ENCODE peak calls at places on chromosome 15, in six cellular contexts. One of them, this sample, is unnamed.

GRCh38 chr15:74460298-74460697 is 662 bp downstream of the UBL7 start:
- DNase-seq in choroid plexus epithelial cell: no peak
- DNase-seq in AG04450: no peak
- DNase-seq in esophagus muscularis mucosa: no peak
- DNase-seq in lower leg skin: no peak
- DNase-seq in right atrium auricular region: no peak
- DNase-seq in this sample: no peak

GRCh38 chr15:69190504-69190903 is 30.1 kb downstream of the GLCE start:
- DNase-seq in choroid plexus epithelial cell: no peak
- DNase-seq in AG04450: no peak
- DNase-seq in esophagus muscularis mucosa: no peak
- DNase-seq in lower leg skin: no peak
- DNase-seq in right atrium auricular region: no peak
- DNase-seq in this sample: no peak

GRCh38 chr15:38193496-38193895 is 59.1 kb upstream of the SPRED1 start:
- DNase-seq in choroid plexus epithelial cell: peak
- DNase-seq in AG04450: no peak
- DNase-seq in esophagus muscularis mucosa: no peak
- DNase-seq in lower leg skin: no peak
- DNase-seq in right atrium auricular region: no peak
- DNase-seq in this sample: no peak

GRCh38 chr15:79779739-79780138 is 117.1 kb downstream of the MTHFS start:
- DNase-seq in choroid plexus epithelial cell: no peak
- DNase-seq in AG04450: no peak
- DNase-seq in esophagus muscularis mucosa: no peak
- DNase-seq in lower leg skin: no peak
- DNase-seq in right atrium auricular region: no peak
- DNase-seq in this sample: no peak

GRCh38 chr15:41848595-41848994 is 9.9 kb downstream of the PLA2G4B start:
- DNase-seq in choroid plexus epithelial cell: no peak
- DNase-seq in AG04450: no peak
- DNase-seq in esophagus muscularis mucosa: no peak
- DNase-seq in lower leg skin: no peak
- DNase-seq in right atrium auricular region: no peak
- DNase-seq in this sample: no peak

GRCh38 chr15:66654718-66655375 is 47.2 kb upstream of the SMAD6 start:
- DNase-seq in choroid plexus epithelial cell: no peak
- DNase-seq in AG04450: no peak
- DNase-seq in esophagus muscularis mucosa: no peak
- DNase-seq in lower leg skin: no peak
- DNase-seq in right atrium auricular region: no peak
- DNase-seq in this sample: no peak

GRCh38 chr15:62071711-62072308 is 5.0 kb downstream of the C2CD4A start:
- DNase-seq in choroid plexus epithelial cell: peak
- DNase-seq in AG04450: no peak
- DNase-seq in esophagus muscularis mucosa: no peak
- DNase-seq in lower leg skin: no peak
- DNase-seq in right atrium auricular region: no peak
- DNase-seq in this sample: no peak

GRCh38 chr15:95132774-95133173 is 901.4 kb downstream of the MCTP2 start:
- DNase-seq in choroid plexus epithelial cell: peak
- DNase-seq in AG04450: peak
- DNase-seq in esophagus muscularis mucosa: no peak
- DNase-seq in lower leg skin: no peak
- DNase-seq in right atrium auricular region: no peak
- DNase-seq in this sample: no peak

GRCh38 chr15:83565553-83566159 is 88.3 kb upstream of the ADAMTSL3 start:
- DNase-seq in choroid plexus epithelial cell: peak
- DNase-seq in AG04450: no peak
- DNase-seq in esophagus muscularis mucosa: no peak
- DNase-seq in lower leg skin: no peak
- DNase-seq in right atrium auricular region: no peak
- DNase-seq in this sample: no peak

GRCh38 chr15:99997112-99997651 is 263.9 kb upstream of the LYSMD4 start:
- DNase-seq in choroid plexus epithelial cell: no peak
- DNase-seq in AG04450: no peak
- DNase-seq in esophagus muscularis mucosa: no peak
- DNase-seq in lower leg skin: peak
- DNase-seq in right atrium auricular region: no peak
- DNase-seq in this sample: peak

GRCh38 chr15:21261965-21262850 is 178.1 kb downstream of the POTEB3 start:
- DNase-seq in choroid plexus epithelial cell: no peak
- DNase-seq in AG04450: no peak
- DNase-seq in esophagus muscularis mucosa: no peak
- DNase-seq in lower leg skin: peak
- DNase-seq in right atrium auricular region: no peak
- DNase-seq in this sample: peak

GRCh38 chr15:31786360-31786759 is 244.0 kb upstream of the CHRNA7 start:
- DNase-seq in choroid plexus epithelial cell: no peak
- DNase-seq in AG04450: no peak
- DNase-seq in esophagus muscularis mucosa: no peak
- DNase-seq in lower leg skin: no peak
- DNase-seq in right atrium auricular region: peak
- DNase-seq in this sample: no peak

GRCh38 chr15:26648676-26649075 is 124.2 kb downstream of the GABRB3 start:
- DNase-seq in choroid plexus epithelial cell: no peak
- DNase-seq in AG04450: no peak
- DNase-seq in esophagus muscularis mucosa: no peak
- DNase-seq in lower leg skin: no peak
- DNase-seq in right atrium auricular region: no peak
- DNase-seq in this sample: no peak

GRCh38 chr15:52013151-52013791 is 5.7 kb upstream of the MAPK6 start:
- DNase-seq in choroid plexus epithelial cell: peak
- DNase-seq in AG04450: no peak
- DNase-seq in esophagus muscularis mucosa: no peak
- DNase-seq in lower leg skin: no peak
- DNase-seq in right atrium auricular region: no peak
- DNase-seq in this sample: no peak

GRCh38 chr15:74240002-74240568 is 4.0 kb downstream of the CCDC33 start:
- DNase-seq in choroid plexus epithelial cell: peak
- DNase-seq in AG04450: no peak
- DNase-seq in esophagus muscularis mucosa: no peak
- DNase-seq in lower leg skin: no peak
- DNase-seq in right atrium auricular region: peak
- DNase-seq in this sample: peak

GRCh38 chr15:79881254-79881653 is 15.6 kb downstream of the MTHFS start:
- DNase-seq in choroid plexus epithelial cell: no peak
- DNase-seq in AG04450: no peak
- DNase-seq in esophagus muscularis mucosa: no peak
- DNase-seq in lower leg skin: no peak
- DNase-seq in right atrium auricular region: no peak
- DNase-seq in this sample: no peak

GRCh38 chr15:38895326-38896282 is 331.0 kb upstream of the RASGRP1 start:
- DNase-seq in choroid plexus epithelial cell: peak
- DNase-seq in AG04450: peak
- DNase-seq in esophagus muscularis mucosa: no peak
- DNase-seq in lower leg skin: no peak
- DNase-seq in right atrium auricular region: no peak
- DNase-seq in this sample: no peak

GRCh38 chr15:60917469-60918130 is 311.5 kb downstream of the RORA start:
- DNase-seq in choroid plexus epithelial cell: peak
- DNase-seq in AG04450: no peak
- DNase-seq in esophagus muscularis mucosa: no peak
- DNase-seq in lower leg skin: no peak
- DNase-seq in right atrium auricular region: peak
- DNase-seq in this sample: no peak

GRCh38 chr15:86231864-86232801 is 152.5 kb downstream of the AGBL1 start:
- DNase-seq in choroid plexus epithelial cell: peak
- DNase-seq in AG04450: no peak
- DNase-seq in esophagus muscularis mucosa: no peak
- DNase-seq in lower leg skin: no peak
- DNase-seq in right atrium auricular region: no peak
- DNase-seq in this sample: peak

GRCh38 chr15:78873796-78874761 is 1.4 kb downstream of the MORF4L1 start:
- DNase-seq in choroid plexus epithelial cell: peak
- DNase-seq in AG04450: no peak
- DNase-seq in esophagus muscularis mucosa: no peak
- DNase-seq in lower leg skin: peak
- DNase-seq in right atrium auricular region: no peak
- DNase-seq in this sample: no peak

GRCh38 chr15:66655997-66656396 is 46.0 kb upstream of the SMAD6 start:
- DNase-seq in choroid plexus epithelial cell: no peak
- DNase-seq in AG04450: no peak
- DNase-seq in esophagus muscularis mucosa: no peak
- DNase-seq in lower leg skin: no peak
- DNase-seq in right atrium auricular region: no peak
- DNase-seq in this sample: no peak

GRCh38 chr15:48976444-48977088 is 12.8 kb upstream of the SHC4 start:
- DNase-seq in choroid plexus epithelial cell: no peak
- DNase-seq in AG04450: no peak
- DNase-seq in esophagus muscularis mucosa: peak
- DNase-seq in lower leg skin: no peak
- DNase-seq in right atrium auricular region: no peak
- DNase-seq in this sample: no peak

GRCh38 chr15:48975713-48976419 is 12.1 kb upstream of the SHC4 start:
- DNase-seq in choroid plexus epithelial cell: peak
- DNase-seq in AG04450: no peak
- DNase-seq in esophagus muscularis mucosa: peak
- DNase-seq in lower leg skin: peak
- DNase-seq in right atrium auricular region: peak
- DNase-seq in this sample: peak

GRCh38 chr15:48972750-48973503 is 9.2 kb upstream of the SHC4 start:
- DNase-seq in choroid plexus epithelial cell: no peak
- DNase-seq in AG04450: no peak
- DNase-seq in esophagus muscularis mucosa: peak
- DNase-seq in lower leg skin: no peak
- DNase-seq in right atrium auricular region: no peak
- DNase-seq in this sample: no peak

GRCh38 chr15:48978638-48979037 is 14.9 kb upstream of the SHC4 start:
- DNase-seq in choroid plexus epithelial cell: no peak
- DNase-seq in AG04450: no peak
- DNase-seq in esophagus muscularis mucosa: peak
- DNase-seq in lower leg skin: no peak
- DNase-seq in right atrium auricular region: no peak
- DNase-seq in this sample: no peak

GRCh38 chr15:48974865-48975264 is 11.1 kb upstream of the SHC4 start:
- DNase-seq in choroid plexus epithelial cell: peak
- DNase-seq in AG04450: no peak
- DNase-seq in esophagus muscularis mucosa: no peak
- DNase-seq in lower leg skin: no peak
- DNase-seq in right atrium auricular region: no peak
- DNase-seq in this sample: no peak
- H3K4me3 ChIP-seq in choroid plexus epithelial cell: no peak
- H3K4me3 ChIP-seq in AG04450: no peak
- H3K4me3 ChIP-seq in esophagus muscularis mucosa: peak
- H3K4me3 ChIP-seq in lower leg skin: no peak
- H3K4me3 ChIP-seq in right atrium auricular region: no peak
- H3K4me3 ChIP-seq in this sample: no peak

DNA sequence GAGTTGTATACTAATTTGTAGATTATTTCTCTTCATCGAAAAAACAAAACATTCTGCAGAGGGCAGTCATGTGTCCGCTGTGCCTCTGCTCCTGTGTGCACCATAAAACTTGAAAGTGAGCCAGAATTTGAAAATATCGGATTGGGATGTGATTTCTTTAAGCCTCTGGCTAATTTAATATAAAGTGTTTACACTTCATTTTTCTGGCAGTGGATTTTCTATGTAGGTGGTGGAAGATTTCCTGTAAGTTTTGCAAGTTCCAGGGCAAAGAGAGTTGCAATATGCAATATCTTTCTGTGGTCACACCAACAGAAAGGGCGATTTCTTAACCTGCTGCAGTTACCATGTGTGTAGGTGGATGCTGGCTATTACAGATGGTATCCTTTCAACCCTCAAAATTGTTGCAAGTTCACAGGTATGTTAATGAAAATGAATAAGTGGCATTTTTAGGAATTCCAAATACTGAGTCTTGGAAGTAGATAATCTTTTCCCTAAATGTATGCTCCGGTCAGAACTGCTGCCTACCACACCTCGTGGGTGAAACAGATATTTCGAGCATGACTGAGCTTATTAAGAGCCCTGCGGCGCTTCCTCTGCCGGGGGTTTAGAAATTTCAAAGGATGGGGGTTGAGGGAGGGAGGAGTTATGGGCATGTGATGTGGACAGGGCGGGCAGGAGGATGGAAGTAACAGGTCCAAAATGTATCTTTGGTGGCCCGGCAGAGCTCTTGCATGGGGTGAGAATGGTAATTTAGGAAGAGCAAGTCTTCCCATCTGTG is 134.0 kb downstream of the PGPEP1L start:
- DNase-seq in choroid plexus epithelial cell: peak
- DNase-seq in AG04450: no peak
- DNase-seq in esophagus muscularis mucosa: no peak
- DNase-seq in lower leg skin: no peak
- DNase-seq in right atrium auricular region: no peak
- DNase-seq in this sample: peak
- H3K4me3 ChIP-seq in choroid plexus epithelial cell: peak
- H3K4me3 ChIP-seq in AG04450: peak
- H3K4me3 ChIP-seq in esophagus muscularis mucosa: no peak
- H3K4me3 ChIP-seq in lower leg skin: no peak
- H3K4me3 ChIP-seq in right atrium auricular region: no peak
- H3K4me3 ChIP-seq in this sample: peak

DNA sequence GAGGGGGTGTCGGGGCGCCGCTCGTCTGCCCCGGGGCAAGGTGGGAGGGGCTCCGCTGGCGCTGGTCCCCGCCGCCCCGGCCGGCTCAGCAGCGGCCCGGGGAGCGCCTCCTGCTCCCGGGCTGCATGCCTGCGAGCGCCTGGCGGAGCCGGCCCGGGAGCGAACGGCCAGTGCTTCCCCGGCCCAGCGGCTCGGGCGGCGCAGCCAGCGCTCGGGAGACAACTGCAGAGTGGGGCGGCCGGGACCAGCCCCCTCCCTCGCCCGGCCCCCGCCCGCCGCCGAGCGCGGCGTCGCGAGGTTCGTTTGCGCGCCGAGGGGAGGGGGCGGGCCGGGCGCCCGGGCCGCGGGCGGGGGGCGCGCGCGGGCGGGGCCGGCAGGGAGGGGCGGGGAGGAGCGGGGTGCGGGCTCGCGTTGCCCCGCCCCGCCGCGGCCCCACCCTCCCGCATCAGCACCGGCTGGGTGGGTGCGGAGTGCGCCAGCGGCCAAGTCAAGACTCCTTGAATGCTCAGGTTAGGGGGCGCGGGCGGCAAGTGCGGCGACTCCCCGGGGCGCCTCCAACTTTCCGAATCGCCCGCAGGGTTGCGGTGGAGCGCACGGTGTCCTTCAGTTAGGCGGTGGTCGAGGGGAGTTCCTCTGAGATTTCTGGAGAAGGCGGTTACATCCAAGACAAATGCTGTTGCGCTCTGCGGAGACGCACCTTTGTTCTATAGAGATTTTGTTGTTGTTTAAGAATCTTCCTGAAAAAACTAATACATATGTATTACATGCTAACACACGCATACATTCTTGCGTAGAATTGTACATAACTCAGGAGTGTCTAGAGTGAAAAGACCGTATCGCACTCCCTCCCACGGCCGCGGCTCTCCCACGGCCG is at the start of gene RGMA:
- DNase-seq in choroid plexus epithelial cell: no peak
- DNase-seq in AG04450: no peak
- DNase-seq in esophagus muscularis mucosa: no peak
- DNase-seq in lower leg skin: no peak
- DNase-seq in right atrium auricular region: no peak
- DNase-seq in this sample: no peak
- H3K4me3 ChIP-seq in choroid plexus epithelial cell: no peak
- H3K4me3 ChIP-seq in AG04450: peak
- H3K4me3 ChIP-seq in esophagus muscularis mucosa: peak
- H3K4me3 ChIP-seq in lower leg skin: peak
- H3K4me3 ChIP-seq in right atrium auricular region: peak
- H3K4me3 ChIP-seq in this sample: peak

GRCh38 chr15:40340740-40341400 is at the start of gene CCDC9B:
- DNase-seq in choroid plexus epithelial cell: peak
- DNase-seq in AG04450: no peak
- DNase-seq in esophagus muscularis mucosa: peak
- DNase-seq in lower leg skin: peak
- DNase-seq in right atrium auricular region: peak
- DNase-seq in this sample: peak
- H3K4me3 ChIP-seq in choroid plexus epithelial cell: peak
- H3K4me3 ChIP-seq in AG04450: peak
- H3K4me3 ChIP-seq in esophagus muscularis mucosa: peak
- H3K4me3 ChIP-seq in lower leg skin: no peak
- H3K4me3 ChIP-seq in right atrium auricular region: peak
- H3K4me3 ChIP-seq in this sample: peak